ENCODE peak calls at places on chromosome 11, in four cellular contexts. U, V, D and N are unnamed samples.

GRCh38 chr11:22454461-22454860 is 116.3 kb downstream of the SLC17A6 start:
- DNase-seq in U (no peak), V (no peak), D (no peak), N (no peak)

GRCh38 chr11:125250316-125250870 is 85.8 kb downstream of the PKNOX2 start:
- DNase-seq in U (no peak), V (no peak), D (no peak), N (no peak)

GRCh38 chr11:8674859-8675258 is 7.6 kb downstream of the TRIM66 start:
- DNase-seq in U (no peak), V (no peak), D (no peak), N (no peak)

GRCh38 chr11:8867856-8868705 is 42.9 kb upstream of the AKIP1 start:
- DNase-seq in U (no peak), V (no peak), D (peak; percentile 43), N (no peak)

GRCh38 chr11:69640260-69640994 is 529 bp upstream of the CCND1 start:
- DNase-seq in U (no peak), V (no peak), D (no peak), N (no peak)

GRCh38 chr11:65435330-65435931 is 12.8 kb downstream of the NEAT1 start:
- DNase-seq in U (no peak), V (no peak), D (no peak), N (no peak)

GRCh38 chr11:12818333-12819015 is 144.3 kb downstream of the TEAD1 start:
- DNase-seq in U (no peak), V (no peak), D (no peak), N (no peak)

GRCh38 chr11:71062199-71062598 is 190.2 kb downstream of the SHANK2 start:
- DNase-seq in U (no peak), V (no peak), D (no peak), N (no peak)

GRCh38 chr11:44988111-44988510 is 37.4 kb upstream of the TP53I11 start:
- DNase-seq in U (no peak), V (no peak), D (no peak), N (no peak)

GRCh38 chr11:104191124-104191523 is 27.2 kb upstream of the PDGFD start:
- DNase-seq in U (no peak), V (no peak), D (no peak), N (no peak)

GRCh38 chr11:17541330-17541885 is 2.8 kb downstream of the USH1C start:
- DNase-seq in U (no peak), V (no peak), D (no peak), N (no peak)

GRCh38 chr11:100777118-100777517 is 90.0 kb downstream of the ARHGAP42 start:
- DNase-seq in U (no peak), V (no peak), D (peak; percentile 65), N (no peak)

GRCh38 chr11:2120359-2121100 is 18.7 kb downstream of the IGF2 start:
- DNase-seq in U (no peak), V (no peak), D (no peak), N (no peak)

GRCh38 chr11:20007386-20007785 is 152.9 kb downstream of the DBX1 start:
- DNase-seq in U (no peak), V (no peak), D (no peak), N (no peak)

GRCh38 chr11:69385466-69385820 is 91.5 kb downstream of the MYEOV start:
- DNase-seq in U (no peak), V (no peak), D (no peak), N (no peak)

GRCh38 chr11:88326112-88326511 is 11.4 kb downstream of the CTSC start:
- DNase-seq in U (no peak), V (no peak), D (no peak), N (peak; percentile 33)

GRCh38 chr11:112731538-112731937 is 229.7 kb upstream of the NCAM1 start:
- DNase-seq in U (no peak), V (no peak), D (no peak), N (no peak)

GRCh38 chr11:12356944-12357655 is 20.3 kb upstream of the PARVA start:
- DNase-seq in U (no peak), V (no peak), D (no peak), N (no peak)

GRCh38 chr11:61918251-61919112 is 1.1 kb upstream of the RAB3IL1 start:
- DNase-seq in U (no peak), V (no peak), D (no peak), N (no peak)

GRCh38 chr11:96307748-96308133 is 35.3 kb downstream of the MAML2 start:
- DNase-seq in U (no peak), V (no peak), D (no peak), N (no peak)

GRCh38 chr11:131629925-131630324 is 259.5 kb downstream of the NTM start:
- DNase-seq in U (no peak), V (no peak), D (no peak), N (no peak)

GRCh38 chr11:75474240-75474639 is 41.2 kb upstream of the KLHL35 start:
- DNase-seq in U (no peak), V (no peak), D (no peak), N (no peak)

GRCh38 chr11:18393581-18394299 is 623 bp upstream of the LDHA start:
- DNase-seq in U (no peak), V (no peak), D (no peak), N (no peak)

GRCh38 chr11:61489833-61490585 is 18.5 kb upstream of the LRRC10B start:
- DNase-seq in U (peak; percentile 61), V (no peak), D (peak; percentile 31), N (peak; percentile 63)

GRCh38 chr11:78370406-78371172 is 47.0 kb downstream of the GAB2 start:
- DNase-seq in U (no peak), V (no peak), D (peak; percentile 33), N (no peak)

GRCh38 chr11:69964247-69964643 is 113.9 kb upstream of the ANO1 start:
- DNase-seq in U (no peak), V (no peak), D (no peak), N (no peak)

GRCh38 chr11:46127150-46127638 is 5.9 kb upstream of the PHF21A start:
- DNase-seq in U (peak; percentile 63), V (no peak), D (peak; percentile 85), N (no peak)

GRCh38 chr11:130121430-130121978 is 38.1 kb upstream of the ST14 start:
- DNase-seq in U (no peak), V (no peak), D (no peak), N (no peak)

GRCh38 chr11:1146311-1146864 is 11.4 kb upstream of the MUC5AC start:
- DNase-seq in U (no peak), V (no peak), D (no peak), N (peak; percentile 8)

GRCh38 chr11:105588001-105588400 is 21.9 kb upstream of the GRIA4 start:
- DNase-seq in U (no peak), V (no peak), D (no peak), N (no peak)

GRCh38 chr11:110141812-110142211 is 48.6 kb downstream of the ZC3H12C start:
- DNase-seq in U (no peak), V (no peak), D (no peak), N (no peak)

GRCh38 chr11:62133328-62134065 is 9.7 kb downstream of the INCENP start:
- DNase-seq in U (no peak), V (no peak), D (no peak), N (no peak)

GRCh38 chr11:15779518-15779917 is 576.8 kb downstream of the SOX6 start:
- DNase-seq in U (no peak), V (no peak), D (no peak), N (no peak)

GRCh38 chr11:110091995-110092576 is 1.1 kb upstream of the ZC3H12C start:
- DNase-seq in U (no peak), V (no peak), D (peak; percentile 7), N (no peak)

GRCh38 chr11:74321487-74322188 is 10.2 kb upstream of the P4HA3 start:
- DNase-seq in U (peak; percentile 38), V (no peak), D (peak; percentile 12), N (peak; percentile 39)

GRCh38 chr11:21412652-21413383 is 743.4 kb downstream of the NELL1 start:
- DNase-seq in U (no peak), V (no peak), D (no peak), N (no peak)

GRCh38 chr11:14713518-14714244 is 70.1 kb downstream of the PDE3B start:
- DNase-seq in U (no peak), V (no peak), D (no peak), N (no peak)
- TF ChIP-seq CBFB in U (no peak), V (no peak), D (no peak), N (no peak)

GRCh38 chr11:128759168-128759567 is 65.3 kb downstream of the FLI1 start:
- DNase-seq in U (no peak), V (no peak), D (no peak), N (no peak)

GRCh38 chr11:128759597-128759996 is 65.7 kb downstream of the FLI1 start:
- DNase-seq in U (no peak), V (no peak), D (no peak), N (no peak)

GRCh38 chr11:128757886-128758612 is 64.2 kb downstream of the FLI1 start:
- DNase-seq in U (no peak), V (peak; percentile 84), D (no peak), N (no peak)

GRCh38 chr11:128763224-128763623 is 69.4 kb downstream of the FLI1 start:
- DNase-seq in U (no peak), V (no peak), D (no peak), N (no peak)

DNA sequence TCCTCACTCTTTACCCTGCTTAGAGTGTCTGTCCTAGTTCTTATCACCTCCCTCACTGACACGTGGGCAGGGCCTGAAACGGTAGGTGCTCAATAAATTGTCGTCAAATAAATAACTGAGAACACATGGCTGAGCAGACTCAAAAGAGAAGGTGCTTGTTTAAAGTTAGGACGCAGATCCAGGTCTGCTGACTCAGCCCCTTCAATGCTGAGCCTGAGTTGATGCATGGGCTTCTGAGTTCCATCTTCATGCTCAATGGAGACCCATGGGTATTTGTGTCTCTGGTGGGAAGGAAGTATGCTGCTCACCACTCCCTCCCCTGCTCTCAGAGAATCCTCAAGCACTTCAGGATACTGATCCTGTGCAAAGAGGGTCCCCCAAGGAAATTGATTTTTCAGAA is 67.5 kb downstream of the FLI1 start:
- DNase-seq in U (no peak), V (no peak), D (no peak), N (no peak)
- TF ChIP-seq CBFB in U (no peak), V (no peak), D (no peak), N (no peak)

DNA sequence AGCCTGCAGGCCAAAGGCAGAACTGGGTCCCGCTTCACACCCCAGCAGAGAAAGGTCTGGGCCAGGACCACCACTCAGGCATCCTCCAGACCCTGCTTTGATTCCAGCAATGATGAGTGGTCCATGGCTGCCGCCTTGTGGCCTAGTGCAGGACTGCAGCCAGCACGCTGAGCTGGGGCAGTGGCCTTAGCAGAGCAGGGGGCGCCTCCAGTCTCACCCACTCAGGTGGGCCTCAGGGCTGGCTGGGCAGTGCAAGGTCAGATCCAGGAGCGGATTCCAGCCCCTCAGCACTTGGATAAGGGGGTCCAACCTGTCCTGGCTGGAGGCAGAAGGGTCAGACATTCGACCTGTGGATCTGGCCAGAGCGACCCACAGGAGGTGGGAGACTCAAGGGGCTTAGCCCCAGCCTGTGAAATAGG is 9.6 kb upstream of the PDE2A start:
- DNase-seq in U (peak; percentile 75), V (no peak), D (peak; percentile 33), N (peak; percentile 92)
- TF ChIP-seq CBFB in U (no peak), V (no peak), D (no peak), N (no peak)

DNA sequence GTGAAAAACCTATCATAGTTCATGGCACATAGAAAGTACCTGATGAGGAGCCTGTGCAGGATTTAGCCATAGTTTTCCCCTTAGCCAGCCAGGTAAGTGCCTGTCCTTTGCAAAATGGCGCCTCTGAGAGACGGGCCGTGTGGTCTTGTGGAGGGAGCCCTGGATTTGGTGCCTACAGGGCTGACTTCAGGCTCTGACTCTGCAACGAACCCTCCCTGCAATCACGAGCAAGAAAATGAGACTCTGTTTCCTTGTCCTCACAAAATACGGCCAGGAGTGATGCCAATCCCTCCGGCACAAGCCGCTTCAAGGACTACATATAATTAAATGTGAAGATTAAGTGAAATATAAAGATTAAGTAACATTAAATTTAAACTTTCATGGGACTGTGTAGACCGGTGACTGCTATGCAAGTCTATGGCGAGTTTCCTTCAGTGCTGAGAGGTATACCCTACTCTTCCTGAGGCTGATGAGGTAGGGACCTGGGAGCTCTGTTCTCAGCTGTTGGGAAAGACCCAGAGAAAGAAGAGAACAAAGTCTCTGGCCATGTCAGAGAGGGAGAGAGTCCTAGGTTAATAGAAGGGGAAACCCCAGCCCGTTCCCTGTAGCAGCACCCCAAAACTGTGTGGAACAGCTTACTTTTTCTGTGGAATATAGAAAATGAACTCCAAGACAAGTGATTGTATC is 6.1 kb upstream of the CXCR5 start:
- DNase-seq in U (no peak), V (no peak), D (no peak), N (no peak)
- TF ChIP-seq CBFB in U (no peak), V (no peak), D (no peak), N (no peak)